ENCODE peak calls at places on chromosomes 6 and 20, in eight cellular contexts. T is GM23338, M is HepG2, X is H1, L is HCT116, J is endothelial cell of umbilical vein, D is K562, B is GM12878. U is an unnamed sample.

GRCh38 chr20:12179692-12180091 is 262.0 kb downstream of the BTBD3 start:
- DNase-seq in L (no peak), B (no peak), X (no peak), M (no peak), T (no peak), J (no peak), D (no peak), U (no peak)

GRCh38 chr6:111941686-111942330 is 68.6 kb upstream of the FYN start:
- DNase-seq in X (no peak), D (no peak), B (no peak), L (no peak), T (no peak), M (no peak), J (no peak), U (no peak)

GRCh38 chr20:33298391-33298790 is 15.4 kb downstream of the BPIFB1 start:
- DNase-seq in L (no peak), X (no peak), B (no peak), D (no peak), M (no peak), T (peak), J (no peak), U (no peak)

GRCh38 chr6:166307082-166307980 is 861 bp downstream of the PRR18 start:
- DNase-seq in X (peak), L (no peak), M (no peak), B (no peak), D (no peak), T (peak), J (no peak), U (no peak)

GRCh38 chr6:5644523-5645183 is 362.1 kb downstream of the NRN1 start:
- DNase-seq in D (no peak), T (no peak), X (no peak), M (no peak), L (no peak), J (no peak), B (no peak), U (no peak)

GRCh38 chr6:11876934-11877433 is 98.4 kb upstream of the ADTRP start:
- DNase-seq in T (no peak), M (no peak), J (no peak), L (no peak), X (no peak), B (peak), D (no peak), U (no peak)

GRCh38 chr6:110560239-110561015 is 84.0 kb upstream of the SLC22A16 start:
- DNase-seq in T (no peak), M (no peak), X (no peak), D (no peak), L (no peak), J (no peak), B (no peak), U (no peak)

GRCh38 chr6:96917098-96917497 is 7.4 kb upstream of the KLHL32 start:
- DNase-seq in X (no peak), L (no peak), J (no peak), M (no peak), D (peak), T (no peak), B (no peak), U (no peak)

GRCh38 chr6:41502607-41503434 is 43.4 kb upstream of the FOXP4 start:
- DNase-seq in X (peak), T (peak), D (no peak), J (no peak), M (no peak), B (no peak), L (no peak), U (no peak)

GRCh38 chr6:111589366-111589765 is 16.3 kb downstream of the TRAF3IP2 start:
- DNase-seq in T (no peak), X (no peak), J (peak), M (peak), B (no peak), D (no peak), L (peak), U (no peak)

GRCh38 chr20:21512634-21513180 is 1.2 kb downstream of the NKX2-2 start:
- DNase-seq in J (no peak), T (no peak), B (no peak), L (no peak), X (no peak), M (no peak), D (no peak), U (no peak)

GRCh38 chr20:21514553-21515251 is 838 bp upstream of the NKX2-2 start:
- DNase-seq in B (no peak), J (no peak), T (peak), M (no peak), D (no peak), L (no peak), X (peak), U (no peak)

GRCh38 chr20:21513181-21513663 is 642 bp downstream of the NKX2-2 start:
- DNase-seq in T (peak), X (peak), L (no peak), D (no peak), B (no peak), J (no peak), M (no peak), U (no peak)

GRCh38 chr20:21515300-21516179 is 1.7 kb upstream of the NKX2-2 start:
- DNase-seq in B (no peak), X (peak), D (no peak), M (no peak), J (no peak), T (peak), L (no peak), U (no peak)

DNA sequence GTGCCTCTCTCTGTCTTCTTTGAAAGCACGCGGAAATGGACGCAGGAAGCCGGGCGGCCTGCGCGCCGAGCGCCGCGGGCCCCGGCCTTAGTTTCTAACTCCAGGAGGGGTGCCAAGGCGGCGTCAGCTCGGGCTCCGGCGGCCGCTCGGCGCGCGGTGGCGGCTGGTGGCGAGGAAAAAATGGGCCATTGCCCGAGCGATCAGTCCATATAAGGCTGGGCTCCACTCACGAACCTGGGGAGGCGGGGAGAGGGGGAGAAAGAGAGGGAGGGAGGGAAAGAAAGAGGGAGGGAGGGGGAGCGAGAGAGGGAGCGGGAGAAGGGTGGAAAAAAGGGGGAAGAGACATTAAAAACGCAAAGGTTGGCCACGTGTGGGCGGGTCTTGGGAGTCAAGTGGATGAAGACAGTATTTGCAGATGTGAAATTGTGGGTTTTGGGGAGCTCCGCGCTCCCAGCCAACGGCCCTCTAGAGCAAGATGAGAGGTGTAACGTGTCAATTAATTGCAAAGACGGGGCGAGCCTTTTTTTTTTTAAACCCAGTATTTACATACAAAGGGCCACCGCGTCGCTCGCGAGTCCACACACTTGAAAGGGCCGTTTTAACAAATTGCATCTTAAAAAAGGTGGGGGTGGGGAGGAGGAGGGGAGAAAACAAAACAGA is at the start of gene NKX2-2:
- DNase-seq in T (peak), B (no peak), X (peak), L (no peak), M (no peak), D (no peak), J (no peak), U (no peak)
- TF ChIP-seq EZH2 in T (peak), B (no peak), X (no peak), L (no peak), M (no peak), D (no peak), J (peak), U (no peak)

GRCh38 chr20:609371-609964 is 641 bp downstream of the TCF15 start:
- DNase-seq in T (peak), X (peak), M (no peak), B (no peak), L (no peak), D (no peak), J (no peak), U (no peak)
- H3K4me3 ChIP-seq in T (peak), X (peak), M (no peak), B (no peak), L (no peak), D (peak), J (no peak), U (peak)

GRCh38 chr20:57559658-57560553 is 1.0 kb upstream of the PCK1 start:
- DNase-seq in M (no peak), X (no peak), T (no peak), L (no peak), D (no peak), B (no peak), J (no peak), U (no peak)

GRCh38 chr20:57558614-57559285 is 2.2 kb upstream of the PCK1 start:
- DNase-seq in D (no peak), L (no peak), T (no peak), M (peak), B (no peak), X (no peak), J (no peak), U (no peak)

GRCh38 chr20:57556980-57557274 is 4.0 kb upstream of the PCK1 start:
- DNase-seq in L (no peak), D (no peak), X (no peak), M (no peak), B (no peak), T (no peak), J (no peak), U (no peak)

GRCh38 chr20:57559286-57559627 is 1.7 kb upstream of the PCK1 start:
- DNase-seq in D (no peak), B (no peak), T (no peak), X (no peak), J (no peak), M (no peak), L (no peak), U (no peak)

DNA sequence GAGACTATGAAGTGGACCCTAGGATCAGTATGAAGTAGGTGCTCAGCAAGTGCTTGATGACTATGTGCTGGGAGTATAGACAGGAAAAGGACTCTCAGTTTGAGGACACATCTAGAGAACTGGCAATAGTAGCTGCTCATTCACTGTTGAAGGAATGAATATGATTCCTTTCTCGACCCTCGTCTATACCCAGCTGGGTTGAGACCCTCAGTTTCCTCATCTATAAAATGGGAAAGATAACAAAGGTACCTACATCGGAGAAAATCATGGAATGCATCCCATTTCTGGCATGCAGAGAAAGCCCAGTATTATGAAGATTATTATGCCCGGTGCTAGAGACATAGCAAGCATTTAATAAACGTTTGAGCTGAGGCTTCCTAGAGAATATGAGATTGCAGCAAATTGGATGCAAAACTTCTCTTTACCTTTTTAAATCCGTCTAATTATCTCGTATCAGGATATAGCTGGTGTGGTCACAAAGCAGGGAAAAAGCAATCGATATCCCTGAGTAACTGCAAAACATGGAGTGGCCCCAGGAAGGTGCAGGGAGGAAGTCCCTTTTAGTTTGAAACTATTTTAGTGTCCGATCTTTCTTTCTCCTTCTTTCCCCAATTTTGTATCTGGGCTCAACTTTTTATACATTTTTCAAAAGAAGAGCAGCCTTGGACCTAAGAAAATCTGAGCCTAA is 2.8 kb upstream of the PCK1 start:
- DNase-seq in D (no peak), M (no peak), J (no peak), L (no peak), T (no peak), X (no peak), B (no peak), U (no peak)
- TF ChIP-seq POLR2AphosphoS5 in D (no peak), M (no peak), J (no peak), L (no peak), T (no peak), X (no peak), B (no peak), U (no peak)

DNA sequence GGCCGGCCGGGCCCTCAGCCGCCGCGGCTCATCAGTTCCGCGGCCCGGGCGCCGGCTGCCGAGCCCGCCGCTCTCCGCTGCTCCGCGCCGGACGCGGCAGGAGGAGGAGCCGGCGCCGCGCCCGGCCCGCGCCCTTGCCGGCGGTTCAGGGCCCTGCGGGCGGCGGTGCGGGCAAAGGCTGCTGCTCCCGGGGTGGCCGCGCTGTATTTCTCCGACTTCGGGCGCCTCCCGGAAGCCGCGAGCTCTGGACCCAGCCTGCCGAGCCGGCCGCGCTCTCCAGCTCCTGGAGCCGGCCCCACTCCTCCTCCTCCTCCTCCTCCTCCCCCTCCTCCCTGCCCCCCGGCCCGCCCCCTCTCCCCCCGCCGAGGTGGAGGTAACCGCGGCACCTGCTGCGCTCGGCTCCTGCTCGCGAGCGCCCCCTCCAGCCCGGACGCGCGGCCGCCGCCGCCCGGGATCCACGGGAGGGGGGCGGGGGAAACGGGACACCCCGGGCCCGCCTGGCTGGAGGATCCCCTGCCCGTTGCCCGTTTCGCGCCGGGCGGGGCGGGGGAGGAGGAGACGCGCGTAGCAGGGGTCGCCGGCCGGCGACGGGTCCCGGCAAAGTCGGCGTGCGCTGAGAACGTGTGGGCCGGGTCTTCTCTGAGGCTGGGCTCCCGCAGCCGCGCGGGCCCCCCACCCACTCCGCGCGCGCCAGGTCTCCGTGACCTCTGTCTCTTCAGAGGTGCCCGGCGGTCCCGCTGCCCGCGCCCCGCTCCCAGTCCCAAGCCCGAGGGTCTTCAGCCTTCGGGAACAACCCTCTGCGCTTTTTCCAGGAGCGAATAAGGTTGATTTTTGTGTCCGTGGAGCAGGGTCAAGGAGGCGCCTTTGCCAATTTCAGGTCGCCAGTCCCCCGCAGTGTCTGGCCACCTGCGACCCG is at the start of gene SLC22A23:
- DNase-seq in L (peak), D (peak), T (peak), B (no peak), M (peak), X (peak), J (peak), U (no peak)
- TF ChIP-seq EZH2 in L (no peak), D (no peak), T (no peak), B (no peak), M (no peak), X (no peak), J (no peak), U (no peak)

DNA sequence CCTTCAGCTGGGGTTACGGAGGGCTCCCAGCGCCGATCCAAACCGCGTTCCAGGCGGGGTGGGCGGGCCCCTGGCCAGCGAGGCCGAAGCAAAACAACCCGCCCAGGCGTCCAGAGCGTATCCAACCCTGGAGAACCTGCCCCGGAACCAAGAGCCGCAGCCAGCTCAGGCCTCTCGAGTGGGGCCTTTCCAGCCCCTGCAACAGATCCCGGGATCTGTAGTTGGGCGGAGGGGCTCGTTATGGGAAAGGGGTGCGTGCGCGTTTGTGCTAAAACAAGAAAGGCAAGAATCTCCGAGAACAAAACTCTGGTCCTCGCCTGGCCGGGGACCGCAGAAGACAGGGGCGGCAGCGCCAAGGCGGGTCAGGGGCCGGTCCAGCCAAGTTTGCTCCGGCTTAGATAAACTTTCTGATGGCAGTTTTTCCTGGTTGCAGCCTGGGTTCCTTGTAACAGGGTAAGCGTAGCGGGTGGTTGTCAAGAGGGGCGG is 528 bp upstream of the RIN2 start:
- DNase-seq in T (peak), L (no peak), X (peak), D (no peak), J (peak), B (no peak), M (peak), U (no peak)
- H3K4me3 ChIP-seq in T (peak), L (peak), X (peak), D (no peak), J (peak), B (no peak), M (peak), U (peak)

DNA sequence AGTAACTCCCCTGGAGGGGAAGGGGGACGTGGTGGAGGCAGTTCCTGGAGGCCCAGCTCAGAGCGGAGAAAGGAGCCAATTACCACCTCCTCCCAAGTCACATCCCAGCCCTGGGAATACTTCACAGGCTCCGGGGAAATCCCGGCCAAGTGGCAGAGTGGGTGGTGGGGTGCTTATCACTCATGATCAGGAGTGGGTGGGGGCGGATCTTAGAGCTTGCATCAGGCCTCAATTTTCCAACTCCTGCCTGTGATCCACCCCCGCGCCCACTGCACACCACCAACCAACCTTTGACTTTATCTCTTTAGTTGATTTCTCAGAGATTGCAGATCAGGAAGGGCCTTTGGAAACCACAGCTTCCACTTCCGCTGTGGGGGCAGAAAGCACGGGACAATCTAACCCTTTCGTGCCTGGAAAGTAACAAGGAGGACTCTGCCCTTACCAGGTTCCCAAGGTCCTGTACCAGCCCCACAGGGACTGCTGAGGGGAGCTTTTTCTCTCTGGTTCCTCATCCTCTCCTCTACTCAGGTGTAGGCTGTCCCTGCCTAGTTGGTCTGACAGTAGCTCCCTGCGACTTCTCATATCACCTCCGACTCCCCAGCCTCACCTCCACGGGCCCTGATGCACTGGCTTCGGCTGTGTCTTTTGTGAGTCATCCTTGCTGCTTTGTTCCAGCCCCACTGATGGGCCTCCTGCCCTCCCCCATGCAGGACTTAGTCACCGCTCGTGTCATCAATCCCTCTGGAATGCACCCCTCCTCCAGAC is 24.9 kb upstream of the IER3 start:
- DNase-seq in X (no peak), T (peak), B (no peak), L (peak), M (peak), D (peak), J (peak), U (no peak)
- TF ChIP-seq POLR2AphosphoS5 in X (peak), T (no peak), B (no peak), L (peak), M (peak), D (no peak), J (peak), U (no peak)